ENCODE peak calls at places on chromosomes 3 and 15, in five cellular contexts. One of them, this sample, is unnamed.

GRCh38 chr3:127741690-127742089 is 68.9 kb downstream of the ABTB1 start:
- DNase-seq in mesenchymal stem cell: no peak
- DNase-seq in H1: no peak
- DNase-seq in IMR-90: no peak
- DNase-seq in H9: no peak
- DNase-seq in this sample: no peak

GRCh38 chr3:195106418-195106906 is 164.5 kb downstream of the XXYLT1 start:
- DNase-seq in mesenchymal stem cell: peak
- DNase-seq in H9: peak
- DNase-seq in IMR-90: peak
- DNase-seq in H1: no peak
- DNase-seq in this sample: peak

GRCh38 chr3:127736801-127737539 is 64.2 kb downstream of the ABTB1 start:
- DNase-seq in H1: no peak
- DNase-seq in H9: no peak
- DNase-seq in mesenchymal stem cell: no peak
- DNase-seq in IMR-90: no peak
- DNase-seq in this sample: no peak

GRCh38 chr3:166837535-166837934 is 542.6 kb downstream of the ZBBX start:
- DNase-seq in mesenchymal stem cell: peak
- DNase-seq in H9: peak
- DNase-seq in H1: peak
- DNase-seq in IMR-90: no peak
- DNase-seq in this sample: peak

GRCh38 chr3:173663664-173664063 is 266.1 kb downstream of the NLGN1 start:
- DNase-seq in mesenchymal stem cell: peak
- DNase-seq in IMR-90: no peak
- DNase-seq in H1: no peak
- DNase-seq in H9: no peak
- DNase-seq in this sample: no peak

GRCh38 chr3:184672335-184672734 is 39.5 kb downstream of the MAGEF1 start:
- DNase-seq in H9: no peak
- DNase-seq in mesenchymal stem cell: no peak
- DNase-seq in H1: no peak
- DNase-seq in IMR-90: no peak
- DNase-seq in this sample: no peak

GRCh38 chr3:125186261-125186770 is 26.2 kb downstream of the SLC12A8 start:
- DNase-seq in mesenchymal stem cell: peak
- DNase-seq in H1: no peak
- DNase-seq in H9: no peak
- DNase-seq in IMR-90: peak
- DNase-seq in this sample: no peak

GRCh38 chr3:38111696-38112377 is 25.1 kb downstream of the ACAA1 start:
- DNase-seq in H1: no peak
- DNase-seq in H9: no peak
- DNase-seq in mesenchymal stem cell: no peak
- DNase-seq in IMR-90: no peak
- DNase-seq in this sample: no peak

GRCh38 chr3:182617511-182617910 is 175.8 kb upstream of the ATP11B start:
- DNase-seq in mesenchymal stem cell: no peak
- DNase-seq in IMR-90: no peak
- DNase-seq in H1: no peak
- DNase-seq in H9: no peak
- DNase-seq in this sample: no peak

GRCh38 chr3:42019953-42020260 is 58.0 kb upstream of the ULK4 start:
- DNase-seq in IMR-90: no peak
- DNase-seq in H9: no peak
- DNase-seq in mesenchymal stem cell: no peak
- DNase-seq in H1: no peak
- DNase-seq in this sample: no peak

GRCh38 chr3:158631986-158632385 is 12.3 kb upstream of the GFM1 start:
- DNase-seq in IMR-90: no peak
- DNase-seq in H1: no peak
- DNase-seq in mesenchymal stem cell: no peak
- DNase-seq in H9: no peak
- DNase-seq in this sample: no peak

GRCh38 chr3:128353991-128354687 is 112.6 kb downstream of the DNAJB8 start:
- DNase-seq in H9: no peak
- DNase-seq in H1: no peak
- DNase-seq in IMR-90: peak
- DNase-seq in mesenchymal stem cell: peak
- DNase-seq in this sample: no peak

GRCh38 chr15:68330461-68330860 is 52.9 kb downstream of the FEM1B start:
- DNase-seq in H9: no peak
- DNase-seq in H1: no peak
- DNase-seq in mesenchymal stem cell: no peak
- DNase-seq in IMR-90: no peak
- DNase-seq in this sample: no peak

GRCh38 chr3:64501298-64501906 is 186.4 kb downstream of the ADAMTS9 start:
- DNase-seq in mesenchymal stem cell: peak
- DNase-seq in H1: no peak
- DNase-seq in H9: no peak
- DNase-seq in IMR-90: peak
- DNase-seq in this sample: no peak

GRCh38 chr3:126179825-126180476 is 435 bp downstream of the ALDH1L1 start:
- DNase-seq in IMR-90: no peak
- DNase-seq in mesenchymal stem cell: no peak
- DNase-seq in H1: no peak
- DNase-seq in H9: peak
- DNase-seq in this sample: peak

GRCh38 chr3:28186748-28187147 is 54.7 kb upstream of the CMC1 start:
- DNase-seq in H9: no peak
- DNase-seq in IMR-90: no peak
- DNase-seq in mesenchymal stem cell: no peak
- DNase-seq in H1: no peak
- DNase-seq in this sample: no peak

GRCh38 chr15:89367485-89368451 is 33.1 kb upstream of the POLG start:
- DNase-seq in mesenchymal stem cell: no peak
- DNase-seq in H9: peak
- DNase-seq in H1: no peak
- DNase-seq in IMR-90: no peak
- DNase-seq in this sample: peak

GRCh38 chr3:144112036-144112435 is 140.4 kb downstream of the DIPK2A start:
- DNase-seq in H9: no peak
- DNase-seq in mesenchymal stem cell: no peak
- DNase-seq in H1: no peak
- DNase-seq in IMR-90: no peak
- DNase-seq in this sample: no peak

GRCh38 chr3:74630602-74631001 is 16.1 kb upstream of the CNTN3 start:
- DNase-seq in H1: no peak
- DNase-seq in mesenchymal stem cell: no peak
- DNase-seq in IMR-90: peak
- DNase-seq in H9: no peak
- DNase-seq in this sample: peak

GRCh38 chr15:72864681-72865080 is 81.1 kb upstream of the ADPGK start:
- DNase-seq in H9: no peak
- DNase-seq in H1: no peak
- DNase-seq in IMR-90: no peak
- DNase-seq in mesenchymal stem cell: no peak
- DNase-seq in this sample: no peak

GRCh38 chr15:98914626-98915025 is 93.0 kb downstream of the PGPEP1L start:
- DNase-seq in H9: no peak
- DNase-seq in H1: no peak
- DNase-seq in mesenchymal stem cell: peak
- DNase-seq in IMR-90: peak
- DNase-seq in this sample: no peak

GRCh38 chr3:86793786-86794185 is 197.2 kb downstream of the VGLL3 start:
- DNase-seq in mesenchymal stem cell: peak
- DNase-seq in IMR-90: peak
- DNase-seq in H9: no peak
- DNase-seq in H1: peak
- DNase-seq in this sample: peak

GRCh38 chr3:127339943-127340861 is 52.4 kb upstream of the PRR20G start:
- DNase-seq in H9: no peak
- DNase-seq in IMR-90: no peak
- DNase-seq in mesenchymal stem cell: no peak
- DNase-seq in H1: no peak
- DNase-seq in this sample: no peak

GRCh38 chr3:119664850-119665379 is 4.5 kb upstream of the POPDC2 start:
- DNase-seq in H1: no peak
- DNase-seq in H9: no peak
- DNase-seq in IMR-90: peak
- DNase-seq in mesenchymal stem cell: no peak
- DNase-seq in this sample: peak

DNA sequence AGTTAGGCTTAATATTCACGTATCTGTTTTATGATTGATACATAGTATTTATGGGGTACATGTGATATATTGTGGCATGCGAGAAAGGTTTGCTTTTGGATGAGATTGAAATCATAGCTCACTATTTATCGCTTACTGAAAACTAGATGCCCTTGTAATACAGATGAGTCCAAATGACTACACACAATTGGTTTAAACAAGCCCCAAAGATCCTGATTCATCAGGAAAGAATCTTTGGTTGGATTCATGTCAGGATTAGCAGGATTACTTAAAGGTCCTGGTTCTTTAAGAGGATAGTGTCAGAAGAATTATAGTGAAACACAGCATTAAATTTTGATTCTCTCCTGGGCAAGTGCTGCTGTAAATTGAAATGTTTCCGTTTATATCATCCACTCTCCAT is 18.6 kb upstream of the AADAC start:
- DNase-seq in H9: no peak
- DNase-seq in mesenchymal stem cell: peak
- DNase-seq in IMR-90: peak
- DNase-seq in H1: no peak
- DNase-seq in this sample: no peak
- H2AK5ac ChIP-seq in H9: no peak
- H2AK5ac ChIP-seq in mesenchymal stem cell: no peak
- H2AK5ac ChIP-seq in IMR-90: no peak
- H2AK5ac ChIP-seq in H1: no peak
- H2AK5ac ChIP-seq in this sample: no peak

GRCh38 chr3:50502584-50503423 is 630 bp downstream of the CACNA2D2 start:
- DNase-seq in IMR-90: no peak
- DNase-seq in H1: no peak
- DNase-seq in mesenchymal stem cell: no peak
- DNase-seq in H9: peak
- DNase-seq in this sample: no peak

GRCh38 chr3:50504681-50505080 is 1.2 kb upstream of the CACNA2D2 start:
- DNase-seq in H9: no peak
- DNase-seq in H1: no peak
- DNase-seq in IMR-90: no peak
- DNase-seq in mesenchymal stem cell: no peak
- DNase-seq in this sample: no peak

GRCh38 chr3:50503947-50504346 is 513 bp upstream of the CACNA2D2 start:
- DNase-seq in mesenchymal stem cell: no peak
- DNase-seq in IMR-90: no peak
- DNase-seq in H9: no peak
- DNase-seq in H1: no peak
- DNase-seq in this sample: peak

GRCh38 chr3:50503504-50503903 is at the start of gene CACNA2D2:
- DNase-seq in H1: no peak
- DNase-seq in H9: peak
- DNase-seq in IMR-90: no peak
- DNase-seq in mesenchymal stem cell: no peak
- DNase-seq in this sample: peak

GRCh38 chr3:50502225-50502583 is 1.2 kb downstream of the CACNA2D2 start:
- DNase-seq in H9: no peak
- DNase-seq in IMR-90: no peak
- DNase-seq in H1: no peak
- DNase-seq in mesenchymal stem cell: no peak
- DNase-seq in this sample: no peak
- H2BK15ac ChIP-seq in H9: no peak
- H2BK15ac ChIP-seq in IMR-90: no peak
- H2BK15ac ChIP-seq in H1: peak
- H2BK15ac ChIP-seq in mesenchymal stem cell: no peak
- H2BK15ac ChIP-seq in this sample: no peak

DNA sequence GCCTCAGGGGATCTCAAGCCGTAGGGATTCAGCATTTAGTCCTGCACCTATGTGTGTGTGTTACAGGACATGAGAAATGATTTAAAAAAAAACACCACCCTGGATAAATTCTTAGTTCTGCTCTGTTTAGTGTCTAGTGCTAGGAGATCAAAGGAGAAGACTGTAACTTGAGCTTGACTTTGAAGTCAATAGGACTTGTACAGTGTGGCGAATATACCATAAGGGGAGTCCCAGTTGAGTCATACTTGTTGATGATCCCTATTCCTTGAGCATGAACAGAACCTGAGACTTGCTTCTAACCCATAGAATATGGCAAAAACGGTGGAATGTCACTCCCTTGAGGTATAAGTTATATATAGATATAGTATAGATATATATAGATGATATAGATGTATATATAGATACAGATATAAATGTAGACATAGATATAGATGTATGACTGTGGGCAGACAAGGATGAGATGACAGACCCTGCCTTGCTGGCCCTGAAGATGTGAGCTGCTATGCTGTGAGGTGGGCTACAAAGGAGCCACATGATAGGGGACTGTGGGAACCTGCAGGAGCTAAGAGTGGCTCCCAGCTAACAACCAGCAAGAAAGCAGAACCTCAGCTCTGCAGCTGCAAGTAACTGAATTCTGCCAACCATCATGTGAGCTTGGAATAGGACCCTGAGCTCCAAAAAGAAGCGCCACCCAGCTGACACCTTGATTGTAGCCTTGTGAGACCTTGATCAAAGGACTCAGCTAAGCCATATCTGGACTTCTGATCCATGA is 123.5 kb upstream of the GRM7 start:
- DNase-seq in H1: no peak
- DNase-seq in H9: no peak
- DNase-seq in mesenchymal stem cell: no peak
- DNase-seq in IMR-90: no peak
- DNase-seq in this sample: no peak
- H2AK5ac ChIP-seq in H1: no peak
- H2AK5ac ChIP-seq in H9: no peak
- H2AK5ac ChIP-seq in mesenchymal stem cell: no peak
- H2AK5ac ChIP-seq in IMR-90: no peak
- H2AK5ac ChIP-seq in this sample: no peak

GRCh38 chr15:62904041-62904440 is 138.5 kb upstream of the TPM1 start:
- DNase-seq in H1: no peak
- DNase-seq in IMR-90: no peak
- DNase-seq in mesenchymal stem cell: no peak
- DNase-seq in H9: no peak
- DNase-seq in this sample: no peak

GRCh38 chr15:62906627-62907026 is 135.9 kb upstream of the TPM1 start:
- DNase-seq in IMR-90: no peak
- DNase-seq in H9: no peak
- DNase-seq in mesenchymal stem cell: no peak
- DNase-seq in H1: no peak
- DNase-seq in this sample: no peak

GRCh38 chr15:62902821-62903220 is 139.7 kb upstream of the TPM1 start:
- DNase-seq in IMR-90: no peak
- DNase-seq in mesenchymal stem cell: no peak
- DNase-seq in H9: peak
- DNase-seq in H1: no peak
- DNase-seq in this sample: peak

GRCh38 chr15:62903437-62903836 is 139.1 kb upstream of the TPM1 start:
- DNase-seq in H1: no peak
- DNase-seq in mesenchymal stem cell: no peak
- DNase-seq in IMR-90: no peak
- DNase-seq in H9: no peak
- DNase-seq in this sample: peak

DNA sequence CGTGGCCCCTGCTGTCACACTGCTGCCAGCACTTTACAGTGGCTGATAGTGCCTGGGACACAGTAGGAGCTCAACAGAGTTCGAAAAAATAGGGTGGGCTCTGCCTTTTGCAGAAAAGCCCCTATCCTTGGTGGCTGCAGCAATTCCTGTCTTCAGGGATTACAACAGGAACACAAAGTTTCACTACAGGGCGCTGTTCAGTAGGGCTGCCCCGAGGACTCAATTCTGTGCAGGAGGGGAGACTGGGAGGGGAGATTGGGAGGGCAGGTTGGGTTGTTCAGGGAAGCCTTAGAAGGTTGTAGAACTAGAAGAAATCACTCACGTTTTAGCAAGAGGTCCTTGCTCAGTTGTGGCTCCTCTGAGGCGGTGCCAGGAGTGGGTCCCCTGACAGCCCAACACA is 138.0 kb upstream of the TPM1 start:
- DNase-seq in IMR-90: no peak
- DNase-seq in H9: no peak
- DNase-seq in H1: no peak
- DNase-seq in mesenchymal stem cell: no peak
- DNase-seq in this sample: no peak
- H2BK15ac ChIP-seq in IMR-90: no peak
- H2BK15ac ChIP-seq in H9: no peak
- H2BK15ac ChIP-seq in H1: no peak
- H2BK15ac ChIP-seq in mesenchymal stem cell: no peak
- H2BK15ac ChIP-seq in this sample: no peak

This sample was measured in mesendoderm.